ENCODE peak calls at places on chromosome 1, in ten cellular contexts. One of them, this sample, is unnamed.

GRCh38 chr1:178500091-178500770 is 3.5 kb upstream of the CLEC20A start:
- DNase-seq in transverse colon: no peak
- DNase-seq in SK-N-SH: no peak
- DNase-seq in esophagus muscularis mucosa: no peak
- DNase-seq in K562: no peak
- DNase-seq in A549: peak
- DNase-seq in sigmoid colon: no peak
- DNase-seq in stomach: no peak
- DNase-seq in ovary: no peak
- DNase-seq in tibial nerve: no peak
- DNase-seq in this sample: peak

GRCh38 chr1:17866451-17867029 is 111.4 kb downstream of the ACTL8 start:
- DNase-seq in transverse colon: no peak
- DNase-seq in ovary: no peak
- DNase-seq in tibial nerve: no peak
- DNase-seq in K562: no peak
- DNase-seq in sigmoid colon: no peak
- DNase-seq in stomach: no peak
- DNase-seq in esophagus muscularis mucosa: no peak
- DNase-seq in A549: peak
- DNase-seq in SK-N-SH: no peak
- DNase-seq in this sample: no peak

GRCh38 chr1:18603212-18603852 is 27.3 kb upstream of the PAX7 start:
- DNase-seq in ovary: no peak
- DNase-seq in SK-N-SH: no peak
- DNase-seq in esophagus muscularis mucosa: no peak
- DNase-seq in transverse colon: no peak
- DNase-seq in sigmoid colon: no peak
- DNase-seq in A549: no peak
- DNase-seq in stomach: no peak
- DNase-seq in tibial nerve: no peak
- DNase-seq in K562: no peak
- DNase-seq in this sample: no peak

GRCh38 chr1:63935148-63935547 is 161.3 kb downstream of the ROR1 start:
- DNase-seq in esophagus muscularis mucosa: no peak
- DNase-seq in tibial nerve: no peak
- DNase-seq in SK-N-SH: peak
- DNase-seq in A549: peak
- DNase-seq in ovary: no peak
- DNase-seq in K562: no peak
- DNase-seq in sigmoid colon: no peak
- DNase-seq in stomach: peak
- DNase-seq in transverse colon: no peak
- DNase-seq in this sample: no peak

GRCh38 chr1:228497206-228497605 is 10.0 kb downstream of the RNF187 start:
- DNase-seq in stomach: no peak
- DNase-seq in K562: no peak
- DNase-seq in esophagus muscularis mucosa: no peak
- DNase-seq in A549: no peak
- DNase-seq in sigmoid colon: no peak
- DNase-seq in SK-N-SH: no peak
- DNase-seq in tibial nerve: no peak
- DNase-seq in ovary: no peak
- DNase-seq in transverse colon: no peak
- DNase-seq in this sample: no peak

GRCh38 chr1:71087713-71088112 is 6.9 kb upstream of the ZRANB2 start:
- DNase-seq in sigmoid colon: no peak
- DNase-seq in SK-N-SH: no peak
- DNase-seq in esophagus muscularis mucosa: no peak
- DNase-seq in tibial nerve: no peak
- DNase-seq in K562: no peak
- DNase-seq in transverse colon: peak
- DNase-seq in stomach: no peak
- DNase-seq in ovary: no peak
- DNase-seq in A549: no peak
- DNase-seq in this sample: no peak

GRCh38 chr1:21244154-21244553 is 46.1 kb downstream of the ECE1 start:
- DNase-seq in A549: no peak
- DNase-seq in tibial nerve: no peak
- DNase-seq in SK-N-SH: no peak
- DNase-seq in esophagus muscularis mucosa: no peak
- DNase-seq in stomach: no peak
- DNase-seq in ovary: no peak
- DNase-seq in transverse colon: no peak
- DNase-seq in K562: no peak
- DNase-seq in sigmoid colon: no peak
- DNase-seq in this sample: no peak

GRCh38 chr1:175158133-175158532 is 34.4 kb downstream of the KIAA0040 start:
- DNase-seq in transverse colon: no peak
- DNase-seq in ovary: no peak
- DNase-seq in stomach: no peak
- DNase-seq in K562: no peak
- DNase-seq in SK-N-SH: no peak
- DNase-seq in sigmoid colon: no peak
- DNase-seq in A549: no peak
- DNase-seq in esophagus muscularis mucosa: no peak
- DNase-seq in tibial nerve: no peak
- DNase-seq in this sample: no peak

GRCh38 chr1:10856253-10856683 is 59.8 kb upstream of the CASZ1 start:
- DNase-seq in esophagus muscularis mucosa: no peak
- DNase-seq in SK-N-SH: no peak
- DNase-seq in ovary: no peak
- DNase-seq in transverse colon: peak
- DNase-seq in tibial nerve: no peak
- DNase-seq in stomach: no peak
- DNase-seq in A549: no peak
- DNase-seq in K562: no peak
- DNase-seq in sigmoid colon: no peak
- DNase-seq in this sample: no peak

GRCh38 chr1:106268070-106268469 is 788.4 kb upstream of the PRMT6 start:
- DNase-seq in esophagus muscularis mucosa: no peak
- DNase-seq in stomach: no peak
- DNase-seq in ovary: no peak
- DNase-seq in K562: no peak
- DNase-seq in tibial nerve: no peak
- DNase-seq in SK-N-SH: no peak
- DNase-seq in A549: peak
- DNase-seq in transverse colon: no peak
- DNase-seq in sigmoid colon: no peak
- DNase-seq in this sample: no peak

GRCh38 chr1:22971161-22972062 is 1.3 kb downstream of the LACTBL1 start:
- DNase-seq in A549: no peak
- DNase-seq in SK-N-SH: no peak
- DNase-seq in K562: no peak
- DNase-seq in transverse colon: no peak
- DNase-seq in sigmoid colon: no peak
- DNase-seq in stomach: no peak
- DNase-seq in esophagus muscularis mucosa: no peak
- DNase-seq in tibial nerve: no peak
- DNase-seq in ovary: no peak
- DNase-seq in this sample: no peak

GRCh38 chr1:18569811-18570545 is 60.7 kb upstream of the PAX7 start:
- DNase-seq in stomach: peak
- DNase-seq in transverse colon: no peak
- DNase-seq in A549: no peak
- DNase-seq in ovary: no peak
- DNase-seq in esophagus muscularis mucosa: no peak
- DNase-seq in SK-N-SH: peak
- DNase-seq in sigmoid colon: no peak
- DNase-seq in tibial nerve: no peak
- DNase-seq in K562: no peak
- DNase-seq in this sample: no peak

GRCh38 chr1:55793856-55794255 is 578.7 kb upstream of the USP24 start:
- DNase-seq in tibial nerve: no peak
- DNase-seq in A549: no peak
- DNase-seq in ovary: no peak
- DNase-seq in transverse colon: no peak
- DNase-seq in stomach: no peak
- DNase-seq in SK-N-SH: no peak
- DNase-seq in sigmoid colon: no peak
- DNase-seq in esophagus muscularis mucosa: no peak
- DNase-seq in K562: no peak
- DNase-seq in this sample: peak

GRCh38 chr1:204081791-204082513 is 9.0 kb downstream of the SOX13 start:
- DNase-seq in transverse colon: no peak
- DNase-seq in K562: no peak
- DNase-seq in tibial nerve: no peak
- DNase-seq in ovary: no peak
- DNase-seq in SK-N-SH: no peak
- DNase-seq in sigmoid colon: peak
- DNase-seq in A549: no peak
- DNase-seq in esophagus muscularis mucosa: no peak
- DNase-seq in stomach: no peak
- DNase-seq in this sample: no peak
- H3K27ac ChIP-seq in transverse colon: peak
- H3K27ac ChIP-seq in K562: no peak
- H3K27ac ChIP-seq in tibial nerve: peak
- H3K27ac ChIP-seq in ovary: no peak
- H3K27ac ChIP-seq in SK-N-SH: no peak
- H3K27ac ChIP-seq in sigmoid colon: peak
- H3K27ac ChIP-seq in A549: peak
- H3K27ac ChIP-seq in esophagus muscularis mucosa: peak
- H3K27ac ChIP-seq in stomach: peak
- H3K27ac ChIP-seq in this sample: peak

DNA sequence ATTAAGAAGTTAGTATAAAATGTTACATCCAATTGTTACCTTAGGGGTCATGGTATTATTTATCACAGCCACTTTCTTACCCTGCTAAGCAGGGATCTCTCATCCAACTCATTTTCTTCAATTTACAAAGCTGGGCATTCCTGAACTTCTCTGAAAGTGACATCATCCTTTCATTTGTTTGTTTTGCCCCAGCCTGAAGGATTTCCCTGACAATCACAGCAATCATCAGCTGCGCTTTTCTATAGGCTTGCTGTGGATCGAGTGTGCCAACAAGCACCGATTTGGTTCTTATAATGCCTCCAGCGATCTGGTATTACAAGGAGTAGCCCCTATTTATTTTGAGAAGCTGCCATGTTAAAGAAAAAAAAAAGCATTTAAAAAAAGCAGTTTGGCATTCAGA is 240.2 kb downstream of the USH2A start:
- DNase-seq in esophagus muscularis mucosa: no peak
- DNase-seq in transverse colon: no peak
- DNase-seq in SK-N-SH: no peak
- DNase-seq in tibial nerve: no peak
- DNase-seq in stomach: no peak
- DNase-seq in K562: no peak
- DNase-seq in sigmoid colon: no peak
- DNase-seq in A549: no peak
- DNase-seq in ovary: no peak
- DNase-seq in this sample: no peak
- TF ChIP-seq EP300 in esophagus muscularis mucosa: no peak
- TF ChIP-seq EP300 in transverse colon: no peak
- TF ChIP-seq EP300 in SK-N-SH: no peak
- TF ChIP-seq EP300 in tibial nerve: no peak
- TF ChIP-seq EP300 in stomach: no peak
- TF ChIP-seq EP300 in K562: no peak
- TF ChIP-seq EP300 in sigmoid colon: no peak
- TF ChIP-seq EP300 in A549: no peak
- TF ChIP-seq EP300 in ovary: no peak
- TF ChIP-seq EP300 in this sample: no peak

GRCh38 chr1:110673805-110674336 is 869 bp downstream of the KCNA3 start:
- DNase-seq in A549: no peak
- DNase-seq in ovary: no peak
- DNase-seq in tibial nerve: no peak
- DNase-seq in K562: no peak
- DNase-seq in SK-N-SH: peak
- DNase-seq in sigmoid colon: no peak
- DNase-seq in esophagus muscularis mucosa: no peak
- DNase-seq in transverse colon: no peak
- DNase-seq in stomach: no peak
- DNase-seq in this sample: no peak

GRCh38 chr1:110672753-110673108 is 2.0 kb downstream of the KCNA3 start:
- DNase-seq in esophagus muscularis mucosa: no peak
- DNase-seq in transverse colon: peak
- DNase-seq in sigmoid colon: no peak
- DNase-seq in SK-N-SH: no peak
- DNase-seq in stomach: no peak
- DNase-seq in ovary: no peak
- DNase-seq in tibial nerve: no peak
- DNase-seq in K562: no peak
- DNase-seq in A549: no peak
- DNase-seq in this sample: no peak

GRCh38 chr1:110673197-110673701 is 1.5 kb downstream of the KCNA3 start:
- DNase-seq in sigmoid colon: no peak
- DNase-seq in K562: no peak
- DNase-seq in ovary: no peak
- DNase-seq in stomach: no peak
- DNase-seq in transverse colon: no peak
- DNase-seq in esophagus muscularis mucosa: no peak
- DNase-seq in tibial nerve: no peak
- DNase-seq in SK-N-SH: peak
- DNase-seq in A549: no peak
- DNase-seq in this sample: no peak

GRCh38 chr1:110675060-110675791 is 486 bp upstream of the KCNA3 start:
- DNase-seq in stomach: no peak
- DNase-seq in ovary: no peak
- DNase-seq in esophagus muscularis mucosa: no peak
- DNase-seq in A549: no peak
- DNase-seq in sigmoid colon: no peak
- DNase-seq in tibial nerve: no peak
- DNase-seq in SK-N-SH: no peak
- DNase-seq in K562: no peak
- DNase-seq in transverse colon: no peak
- DNase-seq in this sample: no peak

DNA sequence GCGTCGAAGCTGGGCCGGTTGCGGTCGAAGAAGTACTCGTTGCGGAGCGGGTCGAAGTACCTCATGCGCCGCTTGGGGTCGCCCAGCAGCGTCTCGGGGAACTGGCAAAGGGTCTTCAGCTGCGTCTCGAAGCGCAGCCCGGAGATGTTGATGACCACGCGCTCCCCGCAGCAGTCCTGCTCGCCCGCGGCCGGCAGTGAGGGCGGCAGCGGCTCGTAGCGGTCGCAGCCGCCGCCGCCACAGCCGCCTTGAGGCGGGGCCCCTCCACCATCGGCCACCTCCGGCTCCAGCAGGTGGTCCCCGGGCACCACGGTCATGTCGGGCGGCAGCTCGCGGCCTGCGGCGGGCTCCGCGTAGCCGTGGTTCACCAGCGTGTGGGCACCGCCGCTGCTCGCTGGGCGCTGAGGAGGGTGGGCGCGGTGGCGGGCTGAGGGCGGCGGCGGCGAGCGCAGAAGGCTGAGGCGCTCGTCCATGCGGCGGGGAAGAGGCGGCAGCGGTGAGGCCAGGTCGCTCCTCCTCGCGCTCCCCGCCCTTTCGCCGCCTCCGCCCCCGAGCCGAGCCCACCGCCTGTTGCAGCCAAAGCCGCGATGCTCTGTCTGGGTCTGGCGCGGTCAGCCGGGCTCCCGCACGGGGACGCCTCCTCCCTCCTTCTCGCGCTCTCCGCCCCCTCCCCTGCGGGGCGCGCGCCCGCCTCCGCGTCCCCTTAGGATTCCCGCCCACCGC is at the start of gene KCNA3:
- DNase-seq in stomach: peak
- DNase-seq in K562: no peak
- DNase-seq in transverse colon: peak
- DNase-seq in SK-N-SH: peak
- DNase-seq in tibial nerve: no peak
- DNase-seq in esophagus muscularis mucosa: no peak
- DNase-seq in sigmoid colon: no peak
- DNase-seq in ovary: peak
- DNase-seq in A549: no peak
- DNase-seq in this sample: peak
- H3K4me3 ChIP-seq in stomach: peak
- H3K4me3 ChIP-seq in K562: no peak
- H3K4me3 ChIP-seq in transverse colon: peak
- H3K4me3 ChIP-seq in SK-N-SH: peak
- H3K4me3 ChIP-seq in tibial nerve: peak
- H3K4me3 ChIP-seq in esophagus muscularis mucosa: peak
- H3K4me3 ChIP-seq in sigmoid colon: peak
- H3K4me3 ChIP-seq in ovary: peak
- H3K4me3 ChIP-seq in A549: peak
- H3K4me3 ChIP-seq in this sample: peak

GRCh38 chr1:183989604-183990003 is 47.9 kb downstream of the COLGALT2 start:
- DNase-seq in tibial nerve: no peak
- DNase-seq in esophagus muscularis mucosa: no peak
- DNase-seq in ovary: no peak
- DNase-seq in transverse colon: no peak
- DNase-seq in K562: no peak
- DNase-seq in A549: no peak
- DNase-seq in stomach: no peak
- DNase-seq in SK-N-SH: no peak
- DNase-seq in sigmoid colon: no peak
- DNase-seq in this sample: no peak
- H3K27ac ChIP-seq in tibial nerve: no peak
- H3K27ac ChIP-seq in esophagus muscularis mucosa: no peak
- H3K27ac ChIP-seq in ovary: no peak
- H3K27ac ChIP-seq in transverse colon: no peak
- H3K27ac ChIP-seq in K562: peak
- H3K27ac ChIP-seq in A549: no peak
- H3K27ac ChIP-seq in stomach: no peak
- H3K27ac ChIP-seq in SK-N-SH: peak
- H3K27ac ChIP-seq in sigmoid colon: peak
- H3K27ac ChIP-seq in this sample: no peak